ENCODE peak calls at places on chromosomes 2 and 18, in seven cellular contexts. E is lower lobe of right lung, B is BE2C, I is bronchial epithelial cell, N is iPS DF 6.9, R is GM23248, S is neuronal stem cell. T is an unnamed sample.

GRCh38 chr2:117856415-117857210 is 42.1 kb downstream of the DDX18 start:
- DNase-seq in E (no peak), B (no peak), I (peak; percentile 93), N (no peak), R (peak; percentile 94), S (no peak), T (peak; percentile 95)

GRCh38 chr2:172985139-172985874 is 90.3 kb upstream of the MAP3K20 start:
- DNase-seq in E (peak; percentile 67), B (no peak), I (peak; percentile 97), N (no peak), R (peak; percentile 88), S (no peak), T (peak; percentile 88)

GRCh38 chr18:72543362-72544055 is 633 bp downstream of the CBLN2 start:
- DNase-seq in E (no peak), B (peak; percentile 18), I (no peak), N (no peak), R (peak; percentile 4), S (peak; percentile 20), T (peak; percentile 53)

GRCh38 chr2:112881217-112882000 is 29.6 kb upstream of the IL37 start:
- DNase-seq in E (peak; percentile 66), B (no peak), I (peak; percentile 94), N (no peak), R (peak; percentile 83), S (no peak), T (peak; percentile 92)

GRCh38 chr2:68684197-68684596 is 40.8 kb downstream of the PROKR1 start:
- DNase-seq in E (no peak), B (no peak), I (no peak), N (no peak), R (no peak), S (no peak), T (no peak)

GRCh38 chr2:20717641-20718040 is 50.7 kb downstream of the GDF7 start:
- DNase-seq in E (no peak), B (no peak), I (no peak), N (no peak), R (no peak), S (no peak), T (no peak)

GRCh38 chr2:71736091-71736878 is 282.9 kb downstream of the DYSF start:
- DNase-seq in E (no peak), B (no peak), I (no peak), N (no peak), R (no peak), S (no peak), T (no peak)

GRCh38 chr18:6722680-6723079 is 6.8 kb upstream of the ARHGAP28 start:
- DNase-seq in E (no peak), B (no peak), I (no peak), N (no peak), R (no peak), S (no peak), T (no peak)

GRCh38 chr2:171018522-171018921 is 89.5 kb downstream of the GORASP2 start:
- DNase-seq in E (no peak), B (no peak), I (no peak), N (no peak), R (no peak), S (no peak), T (no peak)

GRCh38 chr2:29522951-29523669 is 398.3 kb downstream of the ALK start:
- DNase-seq in E (no peak), B (no peak), I (peak; percentile 58), N (no peak), R (peak; percentile 69), S (no peak), T (peak; percentile 50)

GRCh38 chr18:3250237-3251107 is 2.9 kb downstream of the MYL12A start:
- DNase-seq in E (no peak), B (no peak), I (peak; percentile 93), N (no peak), R (peak; percentile 79), S (no peak), T (no peak)

GRCh38 chr18:80145191-80145799 is 36.2 kb downstream of the ADNP2 start:
- DNase-seq in E (no peak), B (no peak), I (peak; percentile 35), N (no peak), R (peak; percentile 29), S (no peak), T (no peak)

GRCh38 chr18:80147037-80147417 is 38.0 kb downstream of the ADNP2 start:
- DNase-seq in E (no peak), B (no peak), I (no peak), N (no peak), R (peak; percentile 51), S (no peak), T (no peak)

GRCh38 chr18:80149667-80150066 is 40.6 kb downstream of the ADNP2 start:
- DNase-seq in E (no peak), B (no peak), I (no peak), N (no peak), R (no peak), S (no peak), T (no peak)

GRCh38 chr18:80148316-80149199 is 39.5 kb downstream of the ADNP2 start:
- DNase-seq in E (peak; percentile 63), B (no peak), I (no peak), N (no peak), R (peak; percentile 50), S (no peak), T (no peak)

DNA sequence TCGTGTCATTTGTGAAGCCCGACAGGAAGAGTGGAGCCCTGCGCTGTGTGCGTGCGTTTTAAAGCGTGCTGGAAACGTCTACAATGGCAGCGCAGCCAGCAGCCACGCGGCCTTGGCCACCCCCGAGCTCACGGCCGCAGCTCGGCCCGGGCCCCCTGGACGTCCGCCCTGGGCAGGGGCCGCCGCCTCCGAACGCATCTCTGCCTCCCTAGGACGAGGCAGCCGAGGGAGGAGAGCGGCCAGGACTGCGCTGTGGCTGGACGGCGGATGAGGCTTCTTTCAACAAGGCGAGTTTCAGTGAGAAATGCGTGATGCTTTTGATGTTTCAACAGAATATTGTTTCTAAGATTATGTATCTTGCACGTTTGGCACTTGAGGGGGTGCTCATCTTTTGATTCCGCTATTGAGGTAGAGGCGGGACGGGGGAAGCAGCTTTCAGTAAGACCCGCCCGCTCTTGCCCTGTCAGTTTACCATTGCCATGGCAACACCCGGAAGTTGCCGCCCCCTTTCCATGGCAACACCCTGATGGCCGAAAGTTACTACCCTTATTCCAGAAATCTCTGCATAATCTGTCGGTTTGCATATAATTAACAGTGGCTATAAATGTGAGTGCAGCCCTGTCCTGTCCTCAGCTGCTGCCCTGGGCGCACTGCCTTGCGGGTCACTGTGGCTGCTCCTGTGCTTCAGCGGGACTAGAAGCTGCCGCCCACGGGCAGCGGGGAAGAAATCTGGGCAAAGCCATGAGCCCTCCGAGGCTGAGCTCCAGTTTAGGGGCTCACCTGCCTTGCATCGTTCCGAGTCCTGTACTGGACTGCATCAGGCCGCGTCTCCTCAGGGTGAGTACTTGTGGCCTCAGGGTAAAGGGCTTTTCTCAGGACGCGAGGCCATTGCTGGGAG is 38.6 kb downstream of the ADNP2 start:
- DNase-seq in E (peak; percentile 84), B (no peak), I (peak; percentile 66), N (no peak), R (peak; percentile 84), S (peak; percentile 56), T (peak; percentile 92)
- H3K4me3 ChIP-seq in E (peak overlapping the region; percentile 59), B (no peak overlapping the region), I (peak overlapping the region; percentile 42), N (peak overlapping the region; percentile 6), R (peak overlapping the region; percentile 82), S (peak overlapping the region; percentile 77), T (peak overlapping the region; percentile 83)

DNA sequence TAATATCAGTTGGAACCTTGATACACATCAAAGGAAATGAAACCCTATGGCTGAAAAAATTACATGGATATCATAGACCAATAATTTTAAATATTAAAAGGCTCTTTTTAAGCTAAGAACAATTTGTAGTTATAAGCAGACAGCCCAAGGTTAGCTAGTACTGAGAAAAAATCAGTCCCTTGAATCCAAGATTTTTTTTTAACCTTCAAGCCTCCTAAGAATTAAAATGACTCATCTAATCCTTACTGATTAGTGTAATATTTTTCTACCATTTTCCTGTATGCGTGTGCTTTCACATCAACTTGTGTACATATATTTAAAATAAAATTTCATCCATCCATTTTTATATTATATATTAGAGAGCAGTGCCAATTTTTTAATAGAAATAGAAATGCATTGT is 1004.9 kb upstream of the ZEB2 start:
- DNase-seq in E (no peak), B (no peak), I (peak; percentile 23), N (no peak), R (no peak), S (no peak), T (no peak)
- H3K36me3 ChIP-seq in E (no peaks in the 10 kb centered on the region), B (no peaks in the 10 kb centered on the region), I (no peaks in the 10 kb centered on the region), N (no peaks in the 10 kb centered on the region), R (no peaks in the 10 kb centered on the region), S (no peaks in the 10 kb centered on the region), T (no peaks in the 10 kb centered on the region)

DNA sequence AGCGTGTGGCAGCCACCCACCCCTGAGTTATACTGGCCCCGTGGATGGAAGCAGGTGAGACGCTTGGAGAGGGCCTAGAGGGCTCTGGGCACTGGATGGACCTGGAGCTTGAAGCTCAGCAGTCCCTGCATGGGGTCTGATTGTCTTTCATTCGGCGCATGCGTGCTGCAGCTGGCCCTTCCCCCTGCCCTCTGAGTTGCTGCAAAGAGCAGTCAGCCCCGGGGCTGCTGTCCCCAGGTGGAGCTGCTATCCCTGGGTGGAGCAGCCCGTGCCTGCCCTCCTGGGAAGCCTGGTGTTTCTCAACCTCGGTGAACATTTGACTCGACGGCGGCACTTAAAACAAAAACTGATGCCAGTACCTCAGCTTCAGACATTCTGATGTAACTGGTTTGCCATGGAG is 29.6 kb downstream of the IGFBP5 start:
- DNase-seq in E (no peak), B (peak; percentile 82), I (peak; percentile 56), N (peak; percentile 67), R (no peak), S (peak; percentile 71), T (no peak)
- H3K4me3 ChIP-seq in E (no peak overlapping the region), B (peak overlapping the region; percentile 19), I (no peak overlapping the region), N (no peak overlapping the region), R (no peak overlapping the region), S (no peak overlapping the region), T (no peak overlapping the region)

GRCh38 chr2:162199913-162200312 is 43.3 kb downstream of the FAP start:
- DNase-seq in E (no peak), B (no peak), I (no peak), N (no peak), R (no peak), S (no peak), T (no peak)

GRCh38 chr2:162198239-162198638 is 45.0 kb downstream of the FAP start:
- DNase-seq in E (no peak), B (no peak), I (no peak), N (no peak), R (no peak), S (no peak), T (no peak)

GRCh38 chr2:162196611-162197010 is 44.6 kb upstream of the GCG start:
- DNase-seq in E (no peak), B (no peak), I (peak; percentile 64), N (no peak), R (peak; percentile 90), S (no peak), T (peak; percentile 48)

GRCh38 chr2:162200636-162201035 is 42.6 kb downstream of the FAP start:
- DNase-seq in E (no peak), B (no peak), I (peak; percentile 10), N (no peak), R (no peak), S (no peak), T (no peak)

DNA sequence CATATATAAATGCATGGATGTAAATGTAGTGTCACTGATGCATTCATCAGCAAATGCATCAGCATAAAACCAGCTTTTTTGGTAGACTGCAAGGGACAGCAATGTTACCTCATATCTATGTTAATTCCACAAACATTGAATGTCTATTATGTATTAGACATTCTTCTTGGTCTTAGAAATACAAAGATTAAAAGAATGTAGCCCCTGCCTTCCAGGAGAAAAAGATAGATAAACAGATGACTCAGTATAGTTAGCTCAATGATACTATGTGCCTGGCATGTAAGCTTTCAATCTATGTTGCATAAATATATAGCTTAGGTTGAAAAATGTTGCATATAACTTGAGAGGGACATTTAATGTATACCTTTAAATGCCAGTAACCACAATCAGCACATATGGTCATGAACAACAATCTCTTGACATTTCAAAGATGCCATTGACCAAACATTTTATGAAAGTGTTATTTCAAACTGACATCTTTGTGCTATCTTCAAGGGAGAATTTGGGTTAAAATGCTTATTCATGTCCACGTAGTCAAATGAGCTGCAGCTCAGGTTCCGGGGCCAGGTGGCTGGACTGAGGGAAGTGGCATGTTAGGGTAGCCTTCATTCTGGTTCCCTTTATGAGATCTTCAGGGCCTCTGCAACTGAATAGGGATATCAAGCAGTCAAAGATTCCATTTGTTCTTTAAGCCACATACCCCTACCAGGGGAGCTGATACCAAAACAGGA is 45.2 kb upstream of the GCG start:
- DNase-seq in E (no peak), B (no peak), I (peak; percentile 65), N (no peak), R (peak; percentile 65), S (no peak), T (peak; percentile 22)
- H3K36me3 ChIP-seq in E (no peaks in the 10 kb centered on the region), B (no peaks in the 10 kb centered on the region), I (no peaks in the 10 kb centered on the region), N (no peaks in the 10 kb centered on the region), R (peaks cover 79% of the 10 kb centered on the region), S (no peaks in the 10 kb centered on the region), T (peaks cover 96% of the 10 kb centered on the region)